ENCODE peak calls at places on chromosomes 1 and 21, in five cellular contexts. X, N, A, D and K are unnamed samples.

GRCh38 chr1:87450615-87451209 is 122.0 kb downstream of the LMO4 start:
- DNase-seq in D (no peak), X (no peak), A (no peak), N (no peak), K (no peak)

GRCh38 chr1:76939107-76939816 is 72.0 kb downstream of the ST6GALNAC5 start:
- DNase-seq in D (no peak), N (no peak), X (no peak), A (peak; percentile 58), K (no peak)

GRCh38 chr1:243341074-243341473 is 85.2 kb downstream of the SDCCAG8 start:
- DNase-seq in A (peak; percentile 8), D (no peak), N (no peak), X (no peak), K (no peak)

GRCh38 chr21:26686278-26686677 is 113.2 kb upstream of the CYYR1 start:
- DNase-seq in N (no peak), A (no peak), D (no peak), X (no peak), K (no peak)

GRCh38 chr1:17176306-17177061 is 28.4 kb upstream of the PADI1 start:
- DNase-seq in N (no peak), A (no peak), D (no peak), X (no peak), K (no peak)

GRCh38 chr1:39268906-39269305 is 64.4 kb downstream of the MACF1 start:
- DNase-seq in A (no peak), N (no peak), D (peak; percentile 75), X (no peak), K (no peak)

GRCh38 chr1:23422955-23423354 is 1.6 kb downstream of the TCEA3 start:
- DNase-seq in N (no peak), D (no peak), A (no peak), X (no peak), K (no peak)

GRCh38 chr21:35850542-35851103 is 209.7 kb downstream of the SETD4 start:
- DNase-seq in N (no peak), D (no peak), A (no peak), X (no peak), K (no peak)

GRCh38 chr1:150087415-150087814 is 19.8 kb downstream of the VPS45 start:
- DNase-seq in A (no peak), X (no peak), N (no peak), D (no peak), K (no peak)

GRCh38 chr1:152182942-152183341 is 23.9 kb upstream of the RPTN start:
- DNase-seq in A (peak; percentile 69), X (no peak), D (no peak), N (no peak), K (no peak)

GRCh38 chr1:232335261-232335660 is 294.7 kb downstream of the SIPA1L2 start:
- DNase-seq in A (no peak), N (no peak), X (no peak), D (no peak), K (no peak)

GRCh38 chr1:9066945-9067807 is 2.3 kb downstream of the SLC2A5 start:
- DNase-seq in A (peak; percentile 95), D (no peak), X (peak; percentile 84), N (no peak), K (no peak)

GRCh38 chr1:212686069-212686468 is 13.6 kb downstream of the BATF3 start:
- DNase-seq in D (no peak), A (no peak), X (no peak), N (no peak), K (no peak)

GRCh38 chr1:181179980-181180964 is 91.8 kb downstream of the IER5 start:
- DNase-seq in X (peak; percentile 63), N (peak; percentile 81), D (peak; percentile 45), A (peak; percentile 66), K (peak; percentile 15)

GRCh38 chr1:168159251-168159650 is 19.5 kb upstream of the TIPRL start:
- DNase-seq in A (no peak), N (no peak), D (no peak), X (no peak), K (no peak)

GRCh38 chr1:67540025-67540732 is 110.0 kb upstream of the SERBP1 start:
- DNase-seq in N (no peak), A (no peak), D (no peak), X (no peak), K (no peak)

GRCh38 chr21:43881283-43881682 is 16.3 kb downstream of the AGPAT3 start:
- DNase-seq in N (no peak), A (no peak), X (no peak), D (no peak), K (no peak)

GRCh38 chr1:205229916-205230700 is 2.4 kb downstream of the TMCC2 start:
- DNase-seq in D (no peak), X (no peak), N (no peak), A (no peak), K (no peak)

GRCh38 chr1:65432918-65433317 is 12.4 kb downstream of the LEPR start:
- DNase-seq in A (no peak), X (no peak), D (no peak), N (no peak), K (no peak)

GRCh38 chr1:205344010-205344808 is 12.5 kb downstream of the KLHDC8A start:
- DNase-seq in D (no peak), X (no peak), N (peak; percentile 49), A (no peak), K (no peak)

GRCh38 chr1:230255116-230255515 is 171.0 kb downstream of the PGBD5 start:
- DNase-seq in N (no peak), D (no peak), A (no peak), X (no peak), K (no peak)

GRCh38 chr1:32716312-32717126 is 13.9 kb upstream of the SYNC start:
- DNase-seq in A (no peak), D (no peak), N (no peak), X (no peak), K (peak; percentile 43)

GRCh38 chr1:33410091-33410701 is 20.7 kb downstream of the PHC2 start:
- DNase-seq in A (peak; percentile 34), D (no peak), X (no peak), N (no peak), K (peak; percentile 14)

GRCh38 chr21:29237110-29238051 is 61.3 kb upstream of the BACH1 start:
- DNase-seq in A (no peak), X (no peak), D (no peak), N (no peak), K (no peak)

GRCh38 chr1:85278853-85279314 is 2.5 kb upstream of the BCL10 start:
- DNase-seq in D (peak; percentile 22), A (peak; percentile 92), X (peak; percentile 78), N (no peak), K (no peak)

GRCh38 chr1:40404670-40405462 is 31.3 kb downstream of the SMAP2 start:
- DNase-seq in N (no peak), D (no peak), X (no peak), A (peak; percentile 42), K (no peak)

GRCh38 chr1:33790577-33790976 is 73.3 kb upstream of the HMGB4 start:
- DNase-seq in D (no peak), A (no peak), X (no peak), N (no peak), K (no peak)

GRCh38 chr1:33876970-33877680 is 13.2 kb downstream of the HMGB4 start:
- DNase-seq in N (peak; percentile 65), D (peak; percentile 21), X (peak; percentile 68), A (peak; percentile 57), K (no peak)

GRCh38 chr1:31497601-31498000 is 78.7 kb upstream of the TINAGL1 start:
- DNase-seq in A (no peak), N (no peak), D (no peak), X (peak; percentile 18), K (no peak)

GRCh38 chr1:112522621-112523020 is 13.9 kb downstream of the WNT2B start:
- DNase-seq in D (no peak), A (peak; percentile 87), N (no peak), X (peak; percentile 86), K (no peak)

GRCh38 chr1:16165548-16165947 is 9.7 kb upstream of the EPHA2 start:
- DNase-seq in N (no peak), D (no peak), A (no peak), X (no peak), K (no peak)